ENCODE peak calls at places on chromosomes 1 and 21, in seven cellular contexts. R, L, M, O, Z, S and X are unnamed samples. For H3K27me3, the result is how much of the 10 kb centered on the place peaks cover.

GRCh38 chr1:153699768-153700167 is 21.3 kb downstream of the NPR1 start:
- DNase-seq in L (no peak), R (no peak), Z (no peak), M (no peak), O (no peak), S (no peak), X (peak)

GRCh38 chr21:38989745-38990423 is 184.2 kb downstream of the ETS2 start:
- DNase-seq in M (no peak), L (no peak), O (peak), R (peak), Z (no peak), S (peak), X (peak)

GRCh38 chr1:2516946-2517345 is 9.4 kb downstream of the PANK4 start:
- DNase-seq in M (no peak), R (no peak), L (no peak), S (no peak), Z (no peak), O (no peak), X (no peak)

GRCh38 chr1:172906778-172907592 is 143.8 kb downstream of the TNFSF18 start:
- DNase-seq in R (no peak), M (peak), O (no peak), Z (no peak), L (no peak), S (no peak), X (peak)

GRCh38 chr1:7224644-7225043 is 439.4 kb downstream of the CAMTA1 start:
- DNase-seq in O (peak), Z (no peak), R (peak), L (no peak), S (no peak), M (peak), X (no peak)

GRCh38 chr1:52927219-52928082 is at the start of gene SCP2:
- DNase-seq in M (peak), Z (peak), O (peak), S (peak), L (peak), R (peak), X (peak)

GRCh38 chr1:108830119-108831008 is 26.5 kb downstream of the AKNAD1 start:
- DNase-seq in O (peak), Z (peak), S (peak), M (peak), R (no peak), L (peak), X (peak)

GRCh38 chr1:55146781-55147180 is 68.4 kb downstream of the USP24 start:
- DNase-seq in M (no peak), O (peak), S (no peak), R (no peak), Z (no peak), L (no peak), X (no peak)

GRCh38 chr21:25171438-25171837 is 435.8 kb downstream of the MRPL39 start:
- DNase-seq in S (no peak), Z (no peak), R (no peak), L (no peak), O (no peak), M (no peak), X (no peak)

GRCh38 chr1:242201090-242201489 is 202.2 kb upstream of the MAP1LC3C start:
- DNase-seq in O (no peak), L (no peak), R (no peak), M (no peak), Z (no peak), S (no peak), X (no peak)

GRCh38 chr1:113903496-113904291 is 905 bp downstream of the AP4B1 start:
- DNase-seq in R (no peak), O (no peak), Z (no peak), S (no peak), L (no peak), M (peak), X (no peak)

GRCh38 chr1:32884726-32885125 is 1.6 kb upstream of the HPCA start:
- DNase-seq in R (no peak), L (no peak), O (no peak), M (no peak), S (no peak), Z (no peak), X (no peak)
- H3K27me3 ChIP-seq in R (half or more), L (under half), O (under half), M (under half), S (under half), Z (under half), X (under half)

GRCh38 chr1:200129480-200129879 is 102.0 kb downstream of the NR5A2 start:
- DNase-seq in S (no peak), M (no peak), Z (no peak), O (no peak), R (no peak), L (no peak), X (no peak)

GRCh38 chr1:200134116-200134515 is 106.6 kb downstream of the NR5A2 start:
- DNase-seq in Z (no peak), O (no peak), S (no peak), M (peak), L (no peak), R (no peak), X (peak)

GRCh38 chr1:200130552-200130951 is 103.0 kb downstream of the NR5A2 start:
- DNase-seq in L (no peak), O (peak), R (no peak), M (no peak), Z (no peak), S (no peak), X (peak)

GRCh38 chr1:200133123-200133522 is 105.6 kb downstream of the NR5A2 start:
- DNase-seq in M (no peak), Z (no peak), O (no peak), S (no peak), L (no peak), R (no peak), X (no peak)

GRCh38 chr1:200131551-200132125 is 104.1 kb downstream of the NR5A2 start:
- DNase-seq in S (no peak), Z (no peak), R (no peak), M (peak), O (no peak), L (no peak), X (peak)
- TF ChIP-seq CTCF in S (peak), Z (no peak), R (no peak), M (no peak), O (peak), L (no peak), X (peak)

GRCh38 chr1:21509351-21510112 is at the start of gene ALPL:
- DNase-seq in L (no peak), Z (no peak), O (no peak), S (no peak), M (no peak), R (peak), X (no peak)
- H3K4me3 ChIP-seq in L (peak), Z (peak), O (no peak), S (peak), M (peak), R (peak), X (no peak)

GRCh38 chr21:43775190-43775589 is 918 bp downstream of the CSTB start:
- DNase-seq in R (no peak), L (no peak), O (no peak), S (no peak), M (no peak), Z (no peak), X (no peak)
- H3K27me3 ChIP-seq in R (under half), L (under half), O (under half), S (under half), M (under half), Z (under half), X (under half)

GRCh38 chr1:97820470-97821188 is 100.2 kb downstream of the DPYD start:
- DNase-seq in R (peak), L (no peak), M (no peak), O (no peak), Z (no peak), S (no peak), X (peak)
- TF ChIP-seq CTCF in R (peak), L (no peak), M (peak), O (peak), Z (peak), S (peak), X (peak)

GRCh38 chr1:204443871-204444581 is 32.4 kb upstream of the PPP1R15B start:
- DNase-seq in Z (no peak), M (no peak), R (no peak), S (peak), O (no peak), L (no peak), X (peak)

GRCh38 chr1:204443260-204443619 is 31.6 kb upstream of the PPP1R15B start:
- DNase-seq in O (peak), R (no peak), L (no peak), M (no peak), Z (peak), S (no peak), X (peak)

GRCh38 chr1:204439976-204440375 is 28.4 kb upstream of the PPP1R15B start:
- DNase-seq in M (no peak), L (no peak), O (no peak), Z (no peak), R (no peak), S (no peak), X (no peak)

GRCh38 chr1:204441558-204441957 is 29.9 kb upstream of the PPP1R15B start:
- DNase-seq in L (no peak), R (no peak), S (no peak), Z (no peak), M (no peak), O (no peak), X (no peak)

DNA sequence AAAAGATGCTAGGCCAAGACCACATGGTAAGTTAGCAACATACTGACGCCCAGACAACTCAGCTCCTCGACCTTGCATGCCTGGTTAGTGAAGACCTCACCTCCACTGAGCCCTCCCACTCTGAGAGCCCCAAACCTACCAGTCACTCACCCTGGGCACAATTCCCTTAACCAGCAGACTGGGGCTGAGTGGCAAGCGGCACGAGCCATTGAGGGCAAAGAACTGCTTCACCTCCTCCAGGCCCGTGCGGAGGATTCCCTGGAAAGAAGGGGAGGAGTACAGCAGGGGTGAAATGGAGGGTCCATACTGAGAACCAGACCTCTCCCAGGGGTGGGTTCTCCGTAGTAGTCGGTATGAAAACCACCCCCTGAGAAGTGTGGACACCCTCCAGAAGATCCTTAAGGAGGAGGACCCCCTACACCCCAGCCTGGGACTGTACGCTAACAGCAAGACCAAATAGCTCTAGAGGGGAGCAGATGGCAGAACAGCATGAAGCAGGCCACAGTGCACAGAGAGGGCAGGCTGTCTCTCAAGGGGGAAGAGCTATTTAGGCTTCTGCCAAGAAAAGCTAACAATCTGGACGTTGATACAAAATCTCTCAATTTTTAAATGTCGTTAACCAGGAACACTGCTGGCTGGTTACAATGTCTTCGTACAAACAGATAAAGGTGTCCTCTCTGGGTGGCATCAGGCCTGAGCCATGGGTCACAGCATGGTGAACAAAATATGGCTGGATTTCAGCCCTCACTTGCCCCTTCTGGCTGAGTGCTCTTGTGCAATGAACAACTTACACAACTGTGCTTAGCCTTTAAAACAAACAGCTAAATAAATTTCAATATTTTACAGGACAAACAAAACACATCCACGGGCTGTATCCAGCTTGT is 31.0 kb upstream of the PPP1R15B start:
- DNase-seq in S (no peak), R (no peak), O (no peak), M (no peak), L (no peak), Z (no peak), X (no peak)
- H3K4me3 ChIP-seq in S (no peak), R (no peak), O (no peak), M (no peak), L (peak), Z (no peak), X (no peak)

GRCh38 chr1:29256395-29256794 is 20.1 kb downstream of the PTPRU start:
- DNase-seq in R (peak), O (no peak), L (no peak), S (no peak), M (no peak), Z (no peak), X (no peak)

GRCh38 chr1:29259802-29260441 is 23.6 kb downstream of the PTPRU start:
- DNase-seq in O (peak), R (peak), L (no peak), Z (no peak), M (peak), S (no peak), X (no peak)

GRCh38 chr1:29256979-29257804 is 20.9 kb downstream of the PTPRU start:
- DNase-seq in R (peak), O (peak), S (no peak), L (no peak), Z (no peak), M (peak), X (no peak)

GRCh38 chr1:29258974-29259801 is 22.9 kb downstream of the PTPRU start:
- DNase-seq in L (no peak), R (peak), Z (no peak), S (no peak), O (no peak), M (peak), X (no peak)

GRCh38 chr1:29258189-29258973 is 22.1 kb downstream of the PTPRU start:
- DNase-seq in L (no peak), O (no peak), Z (no peak), R (no peak), M (peak), S (no peak), X (no peak)
- H3K27me3 ChIP-seq in L (under half), O (under half), Z (under half), R (under half), M (under half), S (under half), X (under half)

GRCh38 chr1:182348916-182349747 is 42.5 kb downstream of the GLUL start:
- DNase-seq in M (no peak), O (no peak), L (peak), Z (no peak), S (no peak), R (no peak), X (no peak)
- TF ChIP-seq CTCF in M (no peak), O (no peak), L (no peak), Z (no peak), S (no peak), R (no peak), X (no peak)

GRCh38 chr1:245195398-245195797 is 40.6 kb downstream of the KIF26B start:
- DNase-seq in S (no peak), Z (no peak), M (no peak), L (no peak), O (no peak), R (peak), X (no peak)

GRCh38 chr1:245198755-245199516 is 44.2 kb downstream of the KIF26B start:
- DNase-seq in M (no peak), O (no peak), R (no peak), Z (no peak), L (no peak), S (no peak), X (no peak)

GRCh38 chr1:245197121-245197520 is 42.3 kb downstream of the KIF26B start:
- DNase-seq in R (no peak), Z (no peak), S (no peak), O (no peak), M (no peak), L (no peak), X (no peak)

GRCh38 chr1:245201201-245201600 is 46.4 kb downstream of the KIF26B start:
- DNase-seq in L (no peak), S (no peak), M (no peak), Z (no peak), R (no peak), O (no peak), X (no peak)

GRCh38 chr1:245197911-245198379 is 43.2 kb downstream of the KIF26B start:
- DNase-seq in O (no peak), R (no peak), L (no peak), M (no peak), S (no peak), Z (no peak), X (peak)
- H3K4me3 ChIP-seq in O (no peak), R (no peak), L (no peak), M (no peak), S (no peak), Z (no peak), X (no peak)